ENCODE peak calls at places on chromosome 4, in seven cellular contexts. W, D, N, U, Y, F and L are unnamed samples.

GRCh38 chr4:24991015-24991414 is 39.7 kb downstream of the LGI2 start:
- DNase-seq in Y (no peak), F (peak; percentile 89), D (no peak), U (no peak), N (no peak), W (no peak), L (no peak)

GRCh38 chr4:84920591-84920990 is 45.9 kb downstream of the WDFY3 start:
- DNase-seq in U (no peak), N (no peak), F (peak; percentile 84), Y (no peak), W (no peak), D (no peak), L (no peak)

GRCh38 chr4:167196386-167196785 is 37.9 kb downstream of the SPOCK3 start:
- DNase-seq in Y (no peak), D (no peak), W (no peak), U (no peak), F (no peak), N (no peak), L (no peak)

GRCh38 chr4:48557478-48557877 is 67.4 kb downstream of the ZAR1 start:
- DNase-seq in N (no peak), F (peak; percentile 4), Y (peak; percentile 19), D (no peak), W (no peak), U (no peak), L (no peak)

GRCh38 chr4:20318011-20318898 is 66.5 kb downstream of the SLIT2 start:
- DNase-seq in F (no peak), D (no peak), Y (no peak), W (no peak), U (no peak), N (no peak), L (no peak)

GRCh38 chr4:137203601-137204000 is 328.7 kb downstream of the PCDH18 start:
- DNase-seq in Y (no peak), U (no peak), N (no peak), W (no peak), D (no peak), F (peak; percentile 28), L (no peak)

GRCh38 chr4:139267301-139267700 is 12.7 kb downstream of the MGARP start:
- DNase-seq in F (no peak), N (no peak), D (no peak), U (no peak), W (no peak), Y (no peak), L (no peak)

GRCh38 chr4:152408514-152409327 is 127.2 kb downstream of the FBXW7 start:
- DNase-seq in N (no peak), F (peak; percentile 40), W (no peak), Y (peak; percentile 8), D (peak; percentile 34), U (no peak), L (peak; percentile 52)

GRCh38 chr4:102091656-102092055 is 253.6 kb downstream of the SLC39A8 start:
- DNase-seq in N (no peak), D (no peak), U (no peak), Y (no peak), F (no peak), W (no peak), L (no peak)

GRCh38 chr4:149555146-149555545 is 260.5 kb downstream of the IQCM start:
- DNase-seq in N (no peak), F (no peak), Y (no peak), D (no peak), W (no peak), U (no peak), L (no peak)

GRCh38 chr4:38470708-38471262 is 193.2 kb upstream of the KLF3 start:
- DNase-seq in W (no peak), U (no peak), D (no peak), N (no peak), F (no peak), Y (no peak), L (no peak)

GRCh38 chr4:184732126-184732525 is 1.8 kb downstream of the CENPU start:
- DNase-seq in U (no peak), W (no peak), F (no peak), Y (no peak), N (no peak), D (peak; percentile 37), L (no peak)

GRCh38 chr4:146488495-146489174 is 33.1 kb downstream of the SLC10A7 start:
- DNase-seq in U (no peak), D (no peak), F (peak; percentile 87), N (no peak), W (no peak), Y (no peak), L (no peak)

GRCh38 chr4:83046693-83047473 is 11.9 kb downstream of the COPS4 start:
- DNase-seq in W (no peak), D (peak; percentile 26), F (no peak), N (no peak), U (no peak), Y (no peak), L (no peak)

GRCh38 chr4:80197601-80198444 is 520 bp downstream of the PRDM8 start:
- DNase-seq in W (no peak), N (no peak), U (no peak), F (peak; percentile 6), D (no peak), Y (peak; percentile 83), L (no peak)

GRCh38 chr4:87321888-87322287 is 794 bp downstream of the HSD17B13 start:
- DNase-seq in U (no peak), D (no peak), N (no peak), Y (no peak), W (no peak), F (no peak), L (no peak)

GRCh38 chr4:189022441-189023035 is 883.3 kb downstream of the TRIML1 start:
- DNase-seq in F (no peak), W (no peak), Y (no peak), U (no peak), D (no peak), N (no peak), L (peak; percentile 23)

GRCh38 chr4:183499389-183499788 is 5.5 kb upstream of the ING2 start:
- DNase-seq in Y (no peak), U (no peak), D (peak; percentile 24), F (no peak), W (no peak), N (no peak), L (no peak)

GRCh38 chr4:15805583-15806517 is 27.7 kb downstream of the CD38 start:
- DNase-seq in Y (peak; percentile 39), W (peak; percentile 62), F (peak; percentile 73), N (no peak), D (peak; percentile 51), U (no peak), L (peak; percentile 77)

GRCh38 chr4:44319129-44319528 is 129.5 kb downstream of the KCTD8 start:
- DNase-seq in Y (no peak), U (no peak), W (no peak), N (no peak), D (no peak), F (no peak), L (no peak)

GRCh38 chr4:22708961-22709360 is 16.2 kb downstream of the GBA3 start:
- DNase-seq in U (no peak), D (no peak), N (no peak), F (no peak), Y (no peak), W (no peak), L (no peak)

GRCh38 chr4:70895405-70895804 is 6.8 kb upstream of the MOB1B start:
- DNase-seq in W (no peak), N (no peak), Y (no peak), U (no peak), D (no peak), F (peak; percentile 10), L (no peak)

GRCh38 chr4:140856692-140857091 is 100.5 kb upstream of the TBC1D9 start:
- DNase-seq in W (no peak), Y (no peak), N (peak; percentile 55), D (no peak), U (no peak), F (peak; percentile 74), L (peak; percentile 18)

GRCh38 chr4:57110635-57111546 is 706 bp upstream of the IGFBP7 start:
- DNase-seq in N (peak; percentile 69), D (peak; percentile 29), F (peak; percentile 76), U (no peak), Y (peak; percentile 34), W (peak; percentile 29), L (peak; percentile 29)

GRCh38 chr4:74376888-74377483 is 12.0 kb downstream of the EREG start:
- DNase-seq in D (no peak), N (no peak), U (no peak), W (no peak), F (peak; percentile 90), Y (peak; percentile 31), L (peak; percentile 66)

GRCh38 chr4:51858605-51859211 is 15.8 kb downstream of the DCUN1D4 start:
- DNase-seq in F (no peak), W (no peak), D (no peak), N (no peak), U (no peak), Y (no peak), L (no peak)

GRCh38 chr4:7328913-7329638 is 105.7 kb downstream of the PSAPL1 start:
- DNase-seq in W (no peak), U (no peak), N (peak; percentile 70), D (no peak), F (peak; percentile 67), Y (no peak), L (peak; percentile 38)

GRCh38 chr4:40506492-40506891 is 123.2 kb downstream of the RBM47 start:
- DNase-seq in D (no peak), Y (no peak), W (no peak), U (no peak), N (no peak), F (no peak), L (no peak)

GRCh38 chr4:186702297-186702696 is 21.4 kb downstream of the FAT1 start:
- DNase-seq in N (no peak), U (no peak), Y (no peak), D (no peak), W (no peak), F (peak; percentile 16), L (no peak)
- H3K36me3 ChIP-seq in N (no peaks in the 10 kb centered on the region), U (no peaks in the 10 kb centered on the region), Y (no peaks in the 10 kb centered on the region), D (no peaks in the 10 kb centered on the region), W (no peaks in the 10 kb centered on the region), F (no peaks in the 10 kb centered on the region), L (no peaks in the 10 kb centered on the region)

DNA sequence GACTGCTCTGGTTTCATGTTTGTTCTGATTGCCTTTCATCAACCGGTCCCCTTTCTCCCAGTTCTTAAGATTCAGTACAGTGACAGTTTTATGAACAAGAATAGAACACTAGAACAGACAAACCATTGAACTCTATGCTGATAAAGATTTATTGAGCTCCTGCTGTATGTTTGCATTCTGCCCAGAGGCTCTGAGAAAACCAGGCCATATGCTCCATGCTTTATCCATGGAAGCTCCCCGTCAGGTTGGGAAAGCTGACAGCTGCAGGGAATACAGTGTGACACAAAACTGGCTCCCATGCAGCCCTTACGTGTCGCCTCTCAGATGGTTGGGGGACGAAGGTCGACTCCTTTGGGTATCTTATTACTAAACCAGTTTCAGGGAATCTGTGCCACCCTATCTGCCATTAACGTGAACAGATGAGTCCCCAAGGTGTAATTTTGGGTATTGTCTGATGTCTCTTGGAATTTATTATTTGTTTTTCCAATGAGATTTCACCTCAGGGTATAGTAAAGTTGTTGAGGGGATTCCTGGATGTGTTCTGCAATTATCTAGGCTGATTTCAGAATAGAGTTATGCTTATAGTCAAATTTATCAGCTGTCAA is 72.2 kb upstream of the MSANTD1 start:
- DNase-seq in U (no peak), F (no peak), N (no peak), D (peak; percentile 22), W (peak; percentile 9), Y (no peak), L (no peak)
- H3K36me3 ChIP-seq in U (peaks cover 67% of the 10 kb centered on the region), F (peaks cover 3% of the 10 kb centered on the region), N (peaks cover 3% of the 10 kb centered on the region), D (peaks cover 10% of the 10 kb centered on the region), W (peaks cover 4% of the 10 kb centered on the region), Y (peaks cover 70% of the 10 kb centered on the region), L (peaks cover 3% of the 10 kb centered on the region)

GRCh38 chr4:55439023-55439422 is 43.3 kb downstream of the TMEM165 start:
- DNase-seq in D (no peak), W (no peak), Y (no peak), U (no peak), F (no peak), N (no peak), L (no peak)
- H3K36me3 ChIP-seq in D (no peaks in the 10 kb centered on the region), W (no peaks in the 10 kb centered on the region), Y (peaks cover 79% of the 10 kb centered on the region), U (peaks cover 19% of the 10 kb centered on the region), F (peaks cover 53% of the 10 kb centered on the region), N (no peaks in the 10 kb centered on the region), L (no peaks in the 10 kb centered on the region)

GRCh38 chr4:177596035-177596434 is 153.8 kb upstream of the AGA start:
- DNase-seq in F (peak; percentile 67), Y (peak; percentile 6), W (no peak), U (no peak), D (no peak), N (no peak), L (peak; percentile 66)
- H3K36me3 ChIP-seq in F (no peaks in the 10 kb centered on the region), Y (no peaks in the 10 kb centered on the region), W (no peaks in the 10 kb centered on the region), U (no peaks in the 10 kb centered on the region), D (no peaks in the 10 kb centered on the region), N (no peaks in the 10 kb centered on the region), L (no peaks in the 10 kb centered on the region)